ENCODE peak calls at places on chromosomes 5 and 9, in six cellular contexts. D, H, U, J, F and L are unnamed samples.

GRCh38 chr5:58149345-58149744 is 310.5 kb downstream of the PLK2 start:
- DNase-seq in J (no peak), U (no peak), D (no peak), F (no peak), H (no peak), L (no peak)

GRCh38 chr9:3828495-3828894 is 302.7 kb upstream of the RFX3 start:
- DNase-seq in D (no peak), J (no peak), F (no peak), U (no peak), H (no peak), L (no peak)

GRCh38 chr9:97981828-97982164 is 1.3 kb upstream of the ANP32B start:
- DNase-seq in H (no peak), F (no peak), U (no peak), J (no peak), D (no peak), L (no peak)

GRCh38 chr5:107428303-107428761 is 242.4 kb downstream of the EFNA5 start:
- DNase-seq in F (no peak), D (no peak), U (no peak), J (no peak), H (no peak), L (no peak)

GRCh38 chr5:107671742-107672211 is 1.0 kb upstream of the EFNA5 start:
- DNase-seq in H (no peak), J (peak), D (no peak), U (no peak), F (no peak), L (peak)

GRCh38 chr5:137016783-137017324 is 482.3 kb downstream of the SPOCK1 start:
- DNase-seq in D (no peak), J (no peak), H (no peak), F (no peak), U (no peak), L (no peak)

GRCh38 chr5:94517490-94518108 is 100.8 kb downstream of the KIAA0825 start:
- DNase-seq in D (no peak), F (no peak), J (no peak), U (no peak), H (no peak), L (no peak)

GRCh38 chr5:158406884-158407790 is 548.2 kb upstream of the CLINT1 start:
- DNase-seq in U (no peak), H (no peak), D (no peak), F (no peak), J (no peak), L (no peak)

GRCh38 chr5:141742866-141743651 is 61.0 kb upstream of the ARAP3 start:
- DNase-seq in U (no peak), F (no peak), J (peak), H (peak), D (no peak), L (no peak)

GRCh38 chr9:114072181-114073140 is 5.6 kb downstream of the AMBP start:
- DNase-seq in F (peak), D (peak), J (no peak), U (peak), H (peak), L (no peak)

GRCh38 chr9:14428781-14429230 is 114.9 kb upstream of the NFIB start:
- DNase-seq in U (peak), F (peak), H (no peak), J (peak), D (peak), L (peak)

GRCh38 chr5:142156839-142157463 is 48.4 kb downstream of the NDFIP1 start:
- DNase-seq in F (no peak), U (no peak), H (no peak), D (no peak), J (no peak), L (no peak)

GRCh38 chr5:29203049-29203448 is 1990.4 kb upstream of the CDH6 start:
- DNase-seq in J (no peak), D (no peak), H (no peak), U (no peak), F (no peak), L (no peak)

GRCh38 chr9:15142903-15143534 is 164.0 kb downstream of the TTC39B start:
- DNase-seq in D (no peak), H (no peak), U (no peak), F (no peak), J (peak), L (no peak)

GRCh38 chr5:6396836-6397535 is 18.6 kb upstream of the MED10 start:
- DNase-seq in D (no peak), F (no peak), H (no peak), J (no peak), U (no peak), L (no peak)

GRCh38 chr5:108212775-108213346 is 169.0 kb downstream of the FBXL17 start:
- DNase-seq in H (no peak), J (no peak), F (no peak), D (no peak), U (no peak), L (no peak)

GRCh38 chr5:113524927-113525326 is 11.4 kb downstream of the YTHDC2 start:
- DNase-seq in U (no peak), H (no peak), F (no peak), D (no peak), J (no peak), L (no peak)

GRCh38 chr9:131732636-131733340 is 7.1 kb downstream of the RAPGEF1 start:
- DNase-seq in F (no peak), D (no peak), U (no peak), H (no peak), J (no peak), L (no peak)

GRCh38 chr5:148391422-148391821 is 7.7 kb downstream of the FBXO38 start:
- DNase-seq in F (no peak), H (no peak), U (no peak), J (no peak), D (no peak), L (no peak)

DNA sequence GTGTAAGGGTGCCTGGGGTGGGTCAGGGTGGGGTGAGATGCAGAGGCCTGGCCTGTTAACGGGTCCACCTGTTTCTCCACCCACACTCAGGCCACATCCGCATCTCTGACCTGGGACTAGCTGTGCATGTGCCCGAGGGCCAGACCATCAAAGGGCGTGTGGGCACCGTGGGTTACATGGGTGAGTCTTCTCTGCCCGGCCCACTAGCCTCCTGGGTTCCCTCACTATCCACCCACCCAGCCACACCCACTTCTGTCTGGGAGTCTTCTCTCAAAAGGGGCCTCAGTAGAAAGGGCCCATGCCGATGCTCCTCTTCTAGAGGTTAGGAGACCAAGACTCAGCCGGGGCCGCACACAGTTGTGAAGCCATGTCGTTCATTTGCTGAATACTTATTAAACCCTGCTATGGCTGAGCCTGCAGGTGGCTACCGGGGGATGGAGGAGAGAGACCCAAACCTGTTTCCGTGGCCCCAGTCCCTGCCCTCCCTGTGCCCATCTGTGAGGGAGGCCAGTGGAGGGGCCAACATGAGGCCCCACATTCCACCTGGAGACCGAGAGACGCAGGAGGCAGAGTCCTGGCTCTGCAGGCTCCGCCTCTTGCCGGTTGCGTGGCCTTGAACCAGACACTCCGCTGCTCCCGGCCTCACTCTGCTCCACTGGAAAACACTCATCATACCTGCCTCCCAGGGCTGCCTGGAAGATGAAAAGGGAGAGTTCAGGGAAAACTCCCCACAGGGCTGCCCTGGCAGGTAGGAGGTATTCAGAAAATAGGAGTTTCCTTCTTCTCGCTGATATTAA is 8.7 kb downstream of the GRK6 start:
- DNase-seq in D (no peak), U (no peak), F (no peak), J (no peak), H (peak), L (no peak)
- TF ChIP-seq CTCF in D (no peak), U (no peak), F (no peak), J (no peak), H (no peak), L (no peak)

DNA sequence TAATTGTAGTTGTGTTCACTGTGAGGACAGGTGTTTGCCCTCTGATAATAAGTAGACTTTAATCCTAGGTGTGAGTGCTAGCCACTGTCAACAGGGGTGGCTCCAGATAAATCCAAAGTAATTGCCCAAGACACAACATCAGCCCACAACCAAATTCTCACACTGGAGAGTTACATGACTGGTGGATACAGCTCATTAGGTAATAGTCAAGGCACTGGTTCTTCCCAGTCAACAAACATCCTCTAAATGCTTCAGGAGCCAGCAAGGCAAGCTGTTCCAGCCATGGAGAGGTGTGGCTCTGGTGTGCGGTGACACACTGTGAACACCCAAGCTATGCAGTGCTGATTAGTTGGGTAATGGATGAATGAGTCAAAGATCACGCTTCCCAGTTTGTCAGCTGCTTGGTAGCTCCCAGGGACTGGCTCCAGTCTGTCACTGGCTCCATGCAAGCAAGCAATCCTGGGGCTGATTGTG is 62.9 kb downstream of the UGCG start:
- DNase-seq in D (peak), J (peak), F (no peak), U (no peak), H (no peak), L (peak)
- TF ChIP-seq POLR2A in D (no peak), J (no peak), F (no peak), U (no peak), H (no peak), L (no peak)

GRCh38 chr5:79481574-79481973 is 32.4 kb downstream of the HOMER1 start:
- DNase-seq in J (no peak), D (no peak), F (no peak), U (no peak), H (no peak), L (no peak)
- H3K4me3 ChIP-seq in J (no peak), D (no peak), F (no peak), U (peak), H (no peak), L (no peak)

GRCh38 chr5:169147542-169147941 is 153.4 kb downstream of the SLIT3 start:
- DNase-seq in J (no peak), U (no peak), D (no peak), H (no peak), F (no peak), L (no peak)

GRCh38 chr5:169151051-169151805 is 149.7 kb downstream of the SLIT3 start:
- DNase-seq in U (no peak), J (no peak), H (no peak), F (no peak), D (no peak), L (peak)

GRCh38 chr5:169148066-169148740 is 152.7 kb downstream of the SLIT3 start:
- DNase-seq in J (no peak), U (no peak), H (no peak), D (no peak), F (no peak), L (peak)

GRCh38 chr5:169150108-169150507 is 150.8 kb downstream of the SLIT3 start:
- DNase-seq in D (no peak), H (no peak), F (no peak), J (no peak), U (no peak), L (peak)

DNA sequence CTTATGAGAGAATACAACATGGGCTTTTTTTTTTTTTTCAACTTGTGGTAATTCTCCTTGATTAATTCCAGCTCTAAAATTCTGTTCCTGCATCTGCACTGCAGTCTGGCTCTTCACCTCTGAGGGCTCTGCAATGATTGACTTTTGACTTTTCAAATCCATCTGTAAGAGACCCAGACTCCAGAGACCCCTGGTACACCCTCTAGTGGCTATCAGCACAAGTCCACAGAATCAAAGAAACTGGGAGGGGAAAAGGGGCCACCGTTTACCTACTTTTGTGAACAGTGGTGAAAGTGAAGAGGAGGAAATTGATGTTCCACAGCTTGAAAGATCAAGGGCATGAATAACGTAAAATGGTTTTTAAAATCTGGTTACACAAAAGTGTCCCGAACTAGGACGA is 151.6 kb downstream of the SLIT3 start:
- DNase-seq in J (peak), D (no peak), U (no peak), F (no peak), H (no peak), L (peak)
- TF ChIP-seq CTCF in J (peak), D (no peak), U (no peak), F (no peak), H (peak), L (no peak)

GRCh38 chr9:32701321-32702022 is 66.0 kb upstream of the TAF1L start:
- DNase-seq in H (no peak), J (no peak), U (no peak), D (no peak), F (no peak), L (no peak)
- TF ChIP-seq POLR2A in H (no peak), J (no peak), U (no peak), D (no peak), F (no peak), L (no peak)

GRCh38 chr9:137315581-137316011 is 13.5 kb upstream of the NRARP start:
- DNase-seq in H (no peak), F (no peak), J (no peak), D (peak), U (no peak), L (no peak)

GRCh38 chr9:137314561-137315560 is 12.8 kb upstream of the NRARP start:
- DNase-seq in U (peak), J (no peak), H (peak), D (peak), F (peak), L (peak)

GRCh38 chr9:137317021-137317978 is 15.2 kb upstream of the NRARP start:
- DNase-seq in H (peak), F (peak), U (peak), J (no peak), D (no peak), L (peak)

GRCh38 chr9:137317979-137318511 is 16.0 kb upstream of the NRARP start:
- DNase-seq in U (peak), F (peak), J (no peak), H (peak), D (no peak), L (no peak)

GRCh38 chr9:137316012-137316981 is 14.2 kb upstream of the NRARP start:
- DNase-seq in J (peak), U (peak), F (peak), H (peak), D (peak), L (peak)
- H3K4me3 ChIP-seq in J (peak), U (peak), F (peak), H (no peak), D (no peak), L (no peak)

DNA sequence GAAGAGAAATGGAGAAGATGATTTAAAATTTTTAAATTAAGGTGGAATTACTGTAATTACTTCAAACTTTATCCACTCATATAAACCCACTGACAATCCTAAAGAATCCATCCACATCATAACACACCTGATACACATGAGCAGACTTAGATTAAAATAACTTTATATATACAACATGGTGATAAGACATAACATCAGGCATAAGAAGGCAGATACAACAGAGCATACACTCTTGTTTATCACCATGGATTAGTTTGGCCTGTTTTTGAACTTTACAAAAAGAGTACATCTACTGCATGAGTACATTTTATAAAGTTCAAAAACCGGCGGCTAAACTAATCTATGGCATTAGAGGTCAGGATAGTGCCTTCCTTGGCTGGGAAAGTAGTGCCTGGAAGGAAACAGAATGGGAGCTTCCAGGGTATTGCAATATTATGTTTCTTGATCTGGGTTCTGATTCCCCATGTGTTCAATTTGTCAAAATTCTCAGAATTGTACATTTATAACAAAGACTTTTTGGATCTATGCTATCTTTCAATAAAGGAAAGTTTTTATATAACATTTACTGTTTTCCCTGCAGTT is 15.1 kb downstream of the RICTOR start:
- DNase-seq in H (no peak), D (no peak), F (no peak), J (no peak), U (no peak), L (no peak)
- TF ChIP-seq CTCF in H (no peak), D (no peak), F (no peak), J (no peak), U (no peak), L (no peak)